ENCODE peak calls at places on chromosomes 11 and 22, in five cellular contexts. G, F, D, M and L are unnamed samples.

GRCh38 chr11:126193038-126193478 is 18.4 kb downstream of the RPUSD4 start:
- DNase-seq in G (no peak), F (no peak), D (no peak), M (no peak), L (no peak)

GRCh38 chr11:6631356-6631890 is 12.2 kb upstream of the TPP1 start:
- DNase-seq in G (no peak), F (no peak), D (no peak), M (no peak), L (peak)

GRCh38 chr11:92501346-92501745 is 276.7 kb downstream of the FAT3 start:
- DNase-seq in G (no peak), F (no peak), D (no peak), M (no peak), L (no peak)

GRCh38 chr11:78420796-78421209 is 3.2 kb upstream of the GAB2 start:
- DNase-seq in G (peak), F (no peak), D (peak), M (peak), L (peak)

GRCh38 chr22:49638788-49639187 is 188.9 kb downstream of the BRD1 start:
- DNase-seq in G (no peak), F (no peak), D (no peak), M (peak), L (no peak)

GRCh38 chr11:108551653-108552462 is 41.7 kb downstream of the EXPH5 start:
- DNase-seq in G (no peak), F (peak), D (no peak), M (no peak), L (no peak)

GRCh38 chr11:76730887-76731286 is 52.3 kb upstream of the TSKU start:
- DNase-seq in G (no peak), F (no peak), D (no peak), M (no peak), L (no peak)

GRCh38 chr22:22754961-22755777 is 110.8 kb downstream of the GGTLC2 start:
- DNase-seq in G (no peak), F (no peak), D (no peak), M (no peak), L (no peak)

GRCh38 chr11:17972987-17973386 is 39.9 kb downstream of the SERGEF start:
- DNase-seq in G (peak), F (peak), D (no peak), M (peak), L (no peak)

GRCh38 chr11:83054001-83054400 is 17.7 kb downstream of the RAB30 start:
- DNase-seq in G (no peak), F (no peak), D (no peak), M (no peak), L (no peak)

GRCh38 chr22:26406118-26406517 is 22.9 kb upstream of the ASPHD2 start:
- DNase-seq in G (no peak), F (no peak), D (no peak), M (no peak), L (no peak)

GRCh38 chr22:21612858-21613257 is 17.0 kb downstream of the YDJC start:
- DNase-seq in G (no peak), F (no peak), D (peak), M (no peak), L (no peak)

GRCh38 chr11:3981084-3981633 is 113.4 kb upstream of the RRM1 start:
- DNase-seq in G (no peak), F (no peak), D (no peak), M (no peak), L (no peak)

GRCh38 chr11:13781153-13781552 is 112.7 kb downstream of the FAR1 start:
- DNase-seq in G (no peak), F (no peak), D (no peak), M (no peak), L (no peak)

GRCh38 chr11:5610446-5610845 is 14.0 kb downstream of the TRIM6 start:
- DNase-seq in G (no peak), F (no peak), D (no peak), M (no peak), L (no peak)

GRCh38 chr22:24496661-24497060 is 1.5 kb downstream of the UPB1 start:
- DNase-seq in G (no peak), F (no peak), D (no peak), M (no peak), L (no peak)

GRCh38 chr11:93221539-93221938 is 23.7 kb upstream of the SLC36A4 start:
- DNase-seq in G (no peak), F (no peak), D (no peak), M (no peak), L (no peak)

DNA sequence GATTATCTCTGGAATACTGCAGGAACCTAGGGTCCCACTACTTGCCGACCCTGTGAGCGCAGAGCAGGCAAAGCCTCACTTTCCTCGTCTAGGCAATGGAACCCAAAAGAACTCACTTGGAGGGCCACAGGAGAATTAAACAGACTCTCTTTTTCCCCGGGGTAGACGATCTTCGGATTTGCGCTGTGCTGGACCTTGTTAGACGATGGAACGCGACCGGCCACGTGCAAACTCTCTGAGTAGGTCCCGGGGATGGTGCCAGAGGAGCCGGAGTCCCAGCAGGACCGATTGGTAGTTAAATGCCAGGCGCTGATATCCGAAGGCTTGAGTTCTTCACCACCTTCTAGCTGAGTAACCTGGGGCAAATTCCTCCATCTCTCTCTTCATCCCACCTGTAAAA is 1.0 kb upstream of the SLC1A2 start:
- DNase-seq in G (peak), F (no peak), D (peak), M (no peak), L (no peak)
- H3K4me3 ChIP-seq in G (no peak), F (no peak), D (peak), M (no peak), L (peak)

DNA sequence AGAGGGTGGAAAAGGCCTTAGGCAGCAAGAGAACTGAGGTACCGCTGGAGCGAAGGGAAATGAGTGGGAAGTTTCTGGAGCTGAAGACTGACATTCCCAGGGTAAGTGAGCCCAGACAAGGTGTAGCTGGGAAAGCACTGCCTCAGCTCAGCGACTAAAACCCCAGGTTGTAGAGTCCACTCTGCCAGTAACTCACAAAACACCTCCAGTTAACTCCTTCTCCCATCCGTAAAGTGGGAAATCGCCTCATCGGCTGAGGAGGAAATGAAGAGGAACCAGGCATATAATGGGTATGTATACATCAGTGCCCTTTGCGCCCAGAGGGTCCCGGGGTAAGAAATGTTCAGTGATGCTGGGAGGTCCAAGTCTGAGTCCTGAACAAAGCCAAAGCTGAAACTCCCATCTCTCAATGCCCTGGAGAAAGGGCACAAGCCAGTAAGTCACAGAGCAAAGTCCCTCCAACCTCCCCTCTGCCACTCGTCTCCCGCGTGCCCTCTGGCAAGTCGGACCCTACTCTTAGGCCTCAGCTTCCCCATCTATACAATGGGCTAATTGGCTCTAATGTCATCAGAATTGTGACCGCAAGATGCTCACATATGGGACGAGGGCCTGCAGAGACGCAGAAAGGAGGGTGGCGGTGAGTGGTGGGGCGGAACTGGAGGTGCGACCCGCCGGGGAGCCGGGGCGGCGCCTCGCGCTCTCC is 588 bp downstream of the VPS37C start:
- DNase-seq in G (no peak), F (no peak), D (peak), M (peak), L (no peak)
- TF ChIP-seq POLR2A in G (peak), F (no peak), D (no peak), M (no peak), L (no peak)

GRCh38 chr11:112057170-112057569 is 16.6 kb downstream of the PIH1D2 start:
- DNase-seq in G (no peak), F (no peak), D (no peak), M (no peak), L (no peak)

GRCh38 chr11:112062923-112063322 is 10.9 kb downstream of the PIH1D2 start:
- DNase-seq in G (no peak), F (no peak), D (no peak), M (no peak), L (no peak)

GRCh38 chr11:112058103-112058502 is 15.7 kb downstream of the PIH1D2 start:
- DNase-seq in G (no peak), F (no peak), D (no peak), M (peak), L (no peak)
- H3K4me3 ChIP-seq in G (no peak), F (no peak), D (no peak), M (no peak), L (no peak)

GRCh38 chr11:608751-609354 is 6.9 kb downstream of the IRF7 start:
- DNase-seq in G (no peak), F (no peak), D (no peak), M (no peak), L (no peak)
- TF ChIP-seq POLR2A in G (no peak), F (no peak), D (no peak), M (no peak), L (no peak)

GRCh38 chr11:121393855-121394254 is 58.3 kb upstream of the SORL1 start:
- DNase-seq in G (no peak), F (no peak), D (no peak), M (no peak), L (no peak)

GRCh38 chr11:121394785-121395184 is 57.3 kb upstream of the SORL1 start:
- DNase-seq in G (no peak), F (no peak), D (no peak), M (no peak), L (no peak)

GRCh38 chr11:121391914-121392313 is 60.2 kb upstream of the SORL1 start:
- DNase-seq in G (no peak), F (no peak), D (peak), M (no peak), L (no peak)

GRCh38 chr11:121385693-121386092 is 66.4 kb upstream of the SORL1 start:
- DNase-seq in G (no peak), F (no peak), D (no peak), M (no peak), L (no peak)

DNA sequence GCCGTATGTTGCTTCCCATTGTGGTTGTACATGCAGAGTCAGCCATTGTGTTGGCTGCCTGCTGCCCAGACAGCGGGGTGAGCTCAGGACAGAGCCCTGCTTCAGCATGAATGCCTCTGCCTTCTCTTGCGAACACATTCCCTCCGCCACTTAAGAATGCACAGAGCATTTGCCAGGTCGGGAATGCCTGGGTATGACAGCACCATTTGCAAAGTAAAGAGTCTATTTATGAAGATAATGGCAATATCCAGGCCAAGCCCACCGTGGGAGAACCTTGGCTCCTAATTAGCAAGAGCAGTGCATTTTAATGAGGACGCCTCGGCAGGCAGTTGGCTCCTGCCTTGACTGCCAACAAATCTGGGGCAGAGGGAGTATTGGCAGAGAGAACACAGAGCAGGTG is 62.5 kb upstream of the SORL1 start:
- DNase-seq in G (peak), F (no peak), D (no peak), M (no peak), L (no peak)
- H3K4me3 ChIP-seq in G (no peak), F (no peak), D (no peak), M (no peak), L (no peak)

GRCh38 chr11:44979536-44980399 is 29.1 kb upstream of the TP53I11 start:
- DNase-seq in G (peak), F (peak), D (peak), M (peak), L (peak)
- TF ChIP-seq POLR2A in G (peak), F (no peak), D (no peak), M (no peak), L (no peak)

GRCh38 chr11:88175707-88176066 is 444 bp upstream of the RAB38 start:
- DNase-seq in G (peak), F (no peak), D (no peak), M (peak), L (no peak)

GRCh38 chr11:88175004-88175706 is at the start of gene RAB38:
- DNase-seq in G (peak), F (peak), D (peak), M (no peak), L (peak)

GRCh38 chr11:88178211-88178610 is 3.0 kb upstream of the RAB38 start:
- DNase-seq in G (no peak), F (no peak), D (no peak), M (no peak), L (no peak)

GRCh38 chr11:88171982-88172381 is 3.3 kb downstream of the RAB38 start:
- DNase-seq in G (no peak), F (no peak), D (no peak), M (no peak), L (no peak)

GRCh38 chr11:88174627-88175003 is 628 bp downstream of the RAB38 start:
- DNase-seq in G (peak), F (peak), D (peak), M (peak), L (peak)
- H3K4me3 ChIP-seq in G (peak), F (peak), D (peak), M (peak), L (peak)

GRCh38 chr11:95584589-95584988 is 205.0 kb downstream of the FAM76B start:
- DNase-seq in G (no peak), F (no peak), D (no peak), M (no peak), L (no peak)
- TF ChIP-seq POLR2A in G (no peak), F (no peak), D (no peak), M (no peak), L (no peak)

GRCh38 chr11:100791873-100792272 is 104.8 kb downstream of the ARHGAP42 start:
- DNase-seq in G (no peak), F (no peak), D (no peak), M (peak), L (no peak)
- H3K4me3 ChIP-seq in G (no peak), F (no peak), D (no peak), M (no peak), L (no peak)